ENCODE peak calls at places on chromosomes 4 and X, in ten cellular contexts. M is LoVo; Y is HS-27A; D is uterus; J is OCI-M1; X is A549; L is endothelial cell; K is activated T-cell treated with anti-CD3 and anti-CD28 coated beads for 1 hour; Z is pancreas; N is stimulated activated CD4-positive, alpha-beta T cell treated with anti-CD3 and anti-CD28 coated beads, Interleukin-15, amount 100 ng/mL, for 24 hours. A is an unnamed sample.

GRCh38 chr4:87002682-87003043 is 67.9 kb downstream of the AFF1 start:
- DNase-seq in Z (no peak), D (no peak), Y (no peak), J (no peak), N (no peak), K (no peak), L (no peak), X (no peak), M (no peak), A (no peak)

GRCh38 chr4:39427477-39428119 is 20.9 kb downstream of the KLB start:
- DNase-seq in X (no peak), L (no peak), K (no peak), N (no peak), J (peak; percentile 24), M (no peak), Y (no peak), Z (no peak), D (no peak), A (no peak)

GRCh38 chr4:61693520-61693919 is 493.4 kb downstream of the ADGRL3 start:
- DNase-seq in L (no peak), N (no peak), J (no peak), K (no peak), D (no peak), M (no peak), Z (no peak), X (no peak), Y (no peak), A (no peak)

GRCh38 chrX:42129541-42129940 is 206.2 kb upstream of the CASK start:
- DNase-seq in Y (no peak), X (no peak), L (no peak), Z (no peak), M (no peak), D (no peak), N (no peak), K (no peak), J (no peak), A (no peak)

GRCh38 chrX:115582871-115583729 is 22.1 kb downstream of the PLS3 start:
- DNase-seq in X (no peak), N (no peak), J (no peak), Y (no peak), L (no peak), M (no peak), D (no peak), Z (no peak), K (no peak), A (no peak)

GRCh38 chr4:76233967-76234678 is 17.4 kb upstream of the FAM47E start:
- DNase-seq in Y (no peak), N (peak; percentile 16), L (peak; percentile 30), D (no peak), K (no peak), J (no peak), X (no peak), Z (no peak), M (peak; percentile 76), A (no peak)

GRCh38 chrX:63424063-63424462 is 72.9 kb upstream of the SPIN4 start:
- DNase-seq in Z (no peak), J (no peak), M (peak; percentile 4), K (no peak), Y (no peak), N (no peak), D (no peak), L (no peak), X (no peak), A (no peak)

GRCh38 chr4:112522389-112522788 is 6.4 kb upstream of the NEUROG2 start:
- DNase-seq in L (no peak), N (no peak), Z (no peak), K (no peak), J (no peak), D (no peak), X (no peak), Y (no peak), M (no peak), A (no peak)

GRCh38 chrX:55715847-55716246 is 1.7 kb upstream of the RRAGB start:
- DNase-seq in Z (no peak), D (no peak), X (no peak), J (peak; percentile 1), M (no peak), Y (no peak), L (no peak), K (no peak), N (peak; percentile 11), A (no peak)

GRCh38 chrX:8960809-8961413 is 73.0 kb downstream of the FAM9B start:
- DNase-seq in L (no peak), N (no peak), J (peak; percentile 11), Y (no peak), K (no peak), D (no peak), M (no peak), X (no peak), Z (no peak), A (no peak)

GRCh38 chr4:147425019-147425418 is 55.9 kb upstream of the EDNRA start:
- DNase-seq in D (no peak), X (no peak), N (no peak), Z (no peak), Y (no peak), J (no peak), L (no peak), K (no peak), M (no peak), A (no peak)

GRCh38 chr4:77734928-77735327 is 84.2 kb downstream of the CNOT6L start:
- DNase-seq in D (no peak), Y (no peak), X (no peak), N (peak; percentile 32), K (no peak), L (no peak), M (peak; percentile 71), Z (no peak), J (peak; percentile 97), A (peak; percentile 7)

GRCh38 chr4:77203380-77204197 is 46.6 kb downstream of the CCNG2 start:
- DNase-seq in J (peak; percentile 88), L (peak; percentile 77), M (peak; percentile 54), N (peak; percentile 70), K (peak; percentile 50), Y (peak; percentile 41), X (peak; percentile 36), D (peak; percentile 40), Z (peak; percentile 42), A (peak; percentile 69)

GRCh38 chrX:154815274-154815818 is 10.1 kb upstream of the MPP1 start:
- DNase-seq in K (no peak), X (no peak), D (no peak), J (peak; percentile 75), M (no peak), L (no peak), N (no peak), Z (no peak), Y (no peak), A (no peak)

GRCh38 chrX:115419094-115419493 is 129.6 kb downstream of the LUZP4 start:
- DNase-seq in D (no peak), Y (no peak), Z (no peak), N (no peak), K (no peak), L (no peak), M (no peak), J (no peak), X (no peak), A (no peak)

GRCh38 chrX:20514358-20514757 is 247.6 kb upstream of the RPS6KA3 start:
- DNase-seq in N (no peak), L (no peak), J (no peak), M (peak; percentile 12), Y (no peak), D (no peak), K (no peak), Z (no peak), X (peak; percentile 25), A (no peak)

GRCh38 chrX:9048801-9049200 is 14.9 kb upstream of the FAM9B start:
- DNase-seq in N (no peak), L (no peak), D (no peak), M (no peak), Z (no peak), X (no peak), K (no peak), J (no peak), Y (no peak), A (no peak)

GRCh38 chr4:57410331-57411052 is 300.3 kb upstream of the IGFBP7 start:
- DNase-seq in L (no peak), Z (no peak), N (no peak), K (no peak), X (no peak), J (no peak), D (no peak), Y (no peak), M (no peak), A (no peak)

GRCh38 chr4:76641758-76642157 is 206.7 kb downstream of the SHROOM3 start:
- DNase-seq in J (no peak), N (no peak), L (no peak), D (no peak), X (no peak), M (no peak), Y (no peak), K (no peak), Z (no peak), A (no peak)